ENCODE peak calls at places on chromosomes 1 and 21, in six cellular contexts. T, G, R, K, V and H are unnamed samples.
A peak's percentile ranks its signal among the peaks of the same experiment; 100 is the strongest.

GRCh38 chr21:39006653-39007417 is 176.4 kb downstream of the PSMG1 start:
- DNase-seq in T (no peak), G (peak; percentile 88), R (peak; percentile 68), K (no peak), V (no peak), H (no peak)

GRCh38 chr1:214124281-214124805 is 136.6 kb downstream of the PROX1 start:
- DNase-seq in T (no peak), G (peak; percentile 83), R (no peak), K (no peak), V (no peak), H (no peak)

GRCh38 chr1:42368096-42368795 is 12.3 kb upstream of the RIMKLA start:
- DNase-seq in T (no peak), G (no peak), R (no peak), K (no peak), V (no peak), H (peak; percentile 37)

GRCh38 chr1:6488602-6489382 is 2.7 kb downstream of the PLEKHG5 start:
- DNase-seq in T (no peak), G (no peak), R (no peak), K (no peak), V (no peak), H (no peak)

GRCh38 chr1:94020764-94021579 is 100.0 kb downstream of the ABCA4 start:
- DNase-seq in T (no peak), G (peak; percentile 83), R (no peak), K (no peak), V (no peak), H (no peak)

GRCh38 chr1:162892916-162893714 is 32.1 kb upstream of the CCDC190 start:
- DNase-seq in T (no peak), G (peak; percentile 52), R (peak; percentile 80), K (peak; percentile 88), V (no peak), H (no peak)

GRCh38 chr1:111275079-111275478 is 15.6 kb upstream of the CHIA start:
- DNase-seq in T (no peak), G (no peak), R (peak; percentile 15), K (no peak), V (no peak), H (no peak)

GRCh38 chr21:38787461-38788274 is 18.1 kb upstream of the ETS2 start:
- DNase-seq in T (peak; percentile 82), G (no peak), R (peak; percentile 76), K (peak; percentile 99), V (no peak), H (peak; percentile 90)

GRCh38 chr1:75233302-75233929 is 99.2 kb downstream of the LHX8 start:
- DNase-seq in T (peak; percentile 31), G (peak; percentile 66), R (peak; percentile 23), K (peak; percentile 38), V (peak; percentile 4), H (peak; percentile 23)

GRCh38 chr1:155226910-155227260 is 18.4 kb downstream of the MTX1 start:
- DNase-seq in T (peak; percentile 56), G (no peak), R (peak; percentile 70), K (peak; percentile 38), V (no peak), H (peak; percentile 73)

GRCh38 chr1:161998811-161999210 is 24.9 kb downstream of the OLFML2B start:
- DNase-seq in T (no peak), G (no peak), R (no peak), K (no peak), V (no peak), H (no peak)

GRCh38 chr21:42635848-42636534 is 17.4 kb upstream of the PDE9A start:
- DNase-seq in T (no peak), G (no peak), R (no peak), K (no peak), V (no peak), H (no peak)

GRCh38 chr1:198359024-198359653 is 181.3 kb downstream of the ATP6V1G3 start:
- DNase-seq in T (no peak), G (peak; percentile 32), R (peak; percentile 39), K (peak; percentile 2), V (no peak), H (no peak)

GRCh38 chr1:107430540-107431228 is 289.8 kb downstream of the NTNG1 start:
- DNase-seq in T (peak; percentile 12), G (peak; percentile 18), R (peak; percentile 68), K (peak; percentile 67), V (peak; percentile 39), H (peak; percentile 54)

GRCh38 chr1:9371391-9371935 is 78.8 kb downstream of the SPSB1 start:
- DNase-seq in T (no peak), G (peak; percentile 95), R (no peak), K (peak; percentile 11), V (no peak), H (no peak)

GRCh38 chr1:117770981-117771531 is 158.4 kb downstream of the GDAP2 start:
- DNase-seq in T (no peak), G (no peak), R (no peak), K (no peak), V (no peak), H (no peak)

GRCh38 chr1:238898856-238899255 is 487.5 kb upstream of the CHRM3 start:
- DNase-seq in T (no peak), G (no peak), R (peak; percentile 19), K (no peak), V (no peak), H (no peak)

GRCh38 chr1:37360011-37360410 is 114.4 kb upstream of the ZC3H12A start:
- DNase-seq in T (no peak), G (no peak), R (no peak), K (no peak), V (no peak), H (no peak)

GRCh38 chr1:155051342-155051776 is 243 bp downstream of the ADAM15 start:
- DNase-seq in T (no peak), G (no peak), R (no peak), K (no peak), V (no peak), H (no peak)

GRCh38 chr21:15058718-15059316 is 6.0 kb downstream of the NRIP1 start:
- DNase-seq in T (peak; percentile 34), G (peak; percentile 36), R (no peak), K (no peak), V (no peak), H (peak; percentile 59)

GRCh38 chr1:53076721-53077598 is 14.9 kb downstream of the PODN start:
- DNase-seq in T (no peak), G (no peak), R (no peak), K (no peak), V (no peak), H (no peak)

GRCh38 chr1:154186852-154187501 is 4.9 kb downstream of the TPM3 start:
- DNase-seq in T (peak; percentile 65), G (no peak), R (no peak), K (no peak), V (no peak), H (no peak)

GRCh38 chr1:9689971-9690381 is 38.4 kb downstream of the PIK3CD start:
- DNase-seq in T (peak; percentile 46), G (peak; percentile 28), R (no peak), K (no peak), V (no peak), H (no peak)

GRCh38 chr1:165040641-165041040 is 315.9 kb downstream of the LMX1A start:
- DNase-seq in T (no peak), G (no peak), R (no peak), K (no peak), V (no peak), H (no peak)

GRCh38 chr1:205748398-205749093 is 1.4 kb downstream of the NUCKS1 start:
- DNase-seq in T (peak; percentile 47), G (no peak), R (peak; percentile 78), K (peak; percentile 27), V (no peak), H (peak; percentile 38)
- TF ChIP-seq MYC in T (no peak), G (no peak), R (no peak), K (no peak), V (no peak), H (no peak)

DNA sequence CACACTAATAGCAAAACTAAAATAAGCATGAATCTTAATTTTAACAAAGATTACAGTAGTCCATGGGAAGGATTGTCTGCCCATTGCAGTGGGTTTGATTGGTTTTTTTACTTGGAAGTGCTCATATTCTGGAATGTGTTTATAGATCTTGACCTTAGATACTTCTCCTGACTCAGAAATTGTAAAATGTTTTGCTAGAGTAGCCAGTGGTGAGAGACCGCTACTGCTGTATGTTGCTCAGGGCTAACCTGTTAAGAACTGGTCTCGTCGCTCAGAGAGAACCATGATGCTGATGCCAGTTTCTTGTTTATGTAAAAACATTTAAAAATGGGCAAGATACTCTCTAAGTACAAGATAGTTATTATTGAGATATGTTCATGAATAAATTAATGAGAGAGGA is 99.9 kb downstream of the ROR1 start:
- DNase-seq in T (no peak), G (peak; percentile 4), R (no peak), K (no peak), V (no peak), H (no peak)
- TF ChIP-seq MYC in T (no peak), G (no peak), R (no peak), K (no peak), V (no peak), H (no peak)

DNA sequence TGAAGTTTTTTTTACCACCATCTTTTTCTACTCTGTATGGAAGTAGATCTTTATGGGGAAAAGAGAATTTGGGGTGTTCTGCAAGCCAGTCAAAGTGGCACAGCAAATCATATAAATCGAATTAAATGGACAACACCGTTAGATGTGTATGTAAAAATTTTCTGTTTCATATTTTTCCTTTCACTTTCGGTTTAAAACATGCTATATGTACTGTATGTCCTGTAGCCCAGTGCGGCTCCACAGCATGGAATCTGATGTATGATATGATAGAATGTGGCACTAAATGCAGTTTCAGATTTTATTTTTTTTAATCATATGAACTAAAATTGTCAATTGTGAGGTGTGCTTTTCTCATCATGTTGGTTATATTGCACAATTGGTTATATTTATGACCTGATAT is 32.9 kb downstream of the RAB4A start:
- DNase-seq in T (no peak), G (no peak), R (no peak), K (no peak), V (no peak), H (no peak)
- TF ChIP-seq MYC in T (no peak), G (no peak), R (no peak), K (no peak), V (no peak), H (no peak)

GRCh38 chr1:44030606-44031050 is 634 bp downstream of the SLC6A9 start:
- DNase-seq in T (peak; percentile 58), G (peak; percentile 43), R (peak; percentile 68), K (peak; percentile 34), V (no peak), H (no peak)

GRCh38 chr1:44027320-44027719 is 3.9 kb downstream of the SLC6A9 start:
- DNase-seq in T (no peak), G (no peak), R (no peak), K (no peak), V (no peak), H (no peak)

GRCh38 chr1:44029911-44030605 is 1.2 kb downstream of the SLC6A9 start:
- DNase-seq in T (peak; percentile 96), G (peak; percentile 89), R (peak; percentile 90), K (peak; percentile 65), V (peak; percentile 45), H (peak; percentile 76)

GRCh38 chr1:44031051-44031899 is at the start of gene SLC6A9:
- DNase-seq in T (peak; percentile 73), G (peak; percentile 34), R (no peak), K (peak; percentile 31), V (no peak), H (peak; percentile 47)

DNA sequence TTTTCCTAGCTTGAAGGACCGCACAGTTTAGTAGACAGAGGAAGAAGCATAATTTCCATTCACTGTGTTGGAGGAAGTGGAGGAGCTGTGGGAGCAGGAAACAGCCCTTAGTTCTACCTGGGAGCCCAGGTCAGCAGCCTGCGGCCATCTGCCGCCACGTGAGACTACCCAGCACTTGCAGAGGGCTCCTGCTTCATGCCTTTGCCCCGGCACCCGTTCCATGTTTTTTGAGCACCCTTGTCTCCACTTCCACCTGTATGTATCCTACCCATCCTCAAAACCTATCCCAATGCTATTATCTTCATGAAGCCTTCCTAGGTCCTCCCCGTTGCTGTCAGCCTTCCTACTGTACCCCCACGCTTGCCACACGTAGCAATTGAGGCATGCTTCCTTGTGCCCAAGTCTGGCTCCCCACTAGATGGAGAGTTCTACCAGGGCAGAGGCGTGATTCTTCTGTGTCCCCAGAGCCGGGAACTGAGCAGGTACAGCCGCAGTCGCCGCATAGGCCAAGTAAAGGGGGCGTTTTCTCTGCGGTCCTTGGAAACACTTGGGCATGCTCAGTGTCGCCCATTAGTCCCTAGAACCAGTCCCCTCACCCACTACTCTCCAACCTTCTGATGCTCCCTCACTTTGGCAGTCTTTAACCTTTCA is 1.9 kb downstream of the SLC6A9 start:
- DNase-seq in T (no peak), G (no peak), R (no peak), K (no peak), V (no peak), H (peak; percentile 39)
- TF ChIP-seq MYC in T (no peak), G (no peak), R (no peak), K (no peak), V (no peak), H (no peak)